ENCODE peak calls at places on chromosomes 12 and 14, in ten cellular contexts. D is RCC 7860, F is dorsolateral prefrontal cortex, Y is NCI-H345, C is Calu3, M is transverse colon, V is fibroblast of lung, X is choroid plexus epithelial cell, W is BE2C, H is ELR. O is an unnamed sample.

GRCh38 chr12:95591731-95592130 is 40.5 kb upstream of the USP44 start:
- DNase-seq in D (no peak), V (no peak), H (peak), W (no peak), C (no peak), Y (no peak), X (peak), M (no peak), F (no peak), O (no peak)

GRCh38 chr12:81468206-81468605 is 290.9 kb downstream of the PPFIA2 start:
- DNase-seq in D (no peak), X (peak), M (no peak), V (peak), Y (no peak), F (no peak), C (no peak), W (no peak), H (peak), O (no peak)

GRCh38 chr12:113930249-113930648 is 35.9 kb downstream of the RBM19 start:
- DNase-seq in Y (no peak), M (no peak), V (no peak), H (no peak), D (no peak), X (no peak), F (no peak), W (no peak), C (no peak), O (no peak)

GRCh38 chr12:32568241-32568640 is 110.9 kb upstream of the DNM1L start:
- DNase-seq in C (no peak), F (no peak), Y (no peak), W (no peak), X (peak), H (peak), D (no peak), M (no peak), V (peak), O (no peak)

GRCh38 chr14:54893151-54893760 is 9.4 kb downstream of the GCH1 start:
- DNase-seq in C (peak), V (peak), M (no peak), Y (peak), W (peak), F (no peak), H (peak), D (peak), X (peak), O (peak)

GRCh38 chr14:91796622-91797347 is 64.9 kb upstream of the CATSPERB start:
- DNase-seq in X (peak), D (no peak), F (no peak), C (no peak), V (peak), M (no peak), W (no peak), H (no peak), Y (no peak), O (no peak)

GRCh38 chr12:81401241-81401640 is 323.4 kb downstream of the ACSS3 start:
- DNase-seq in H (no peak), V (no peak), M (no peak), C (no peak), D (no peak), X (no peak), Y (no peak), F (no peak), W (no peak), O (no peak)

GRCh38 chr12:123607756-123608155 is 5.9 kb downstream of the DDX55 start:
- DNase-seq in F (no peak), D (no peak), X (no peak), Y (no peak), V (no peak), W (no peak), M (no peak), H (no peak), C (no peak), O (no peak)

GRCh38 chr14:64549805-64550538 is at the start of gene PPP1R36:
- DNase-seq in W (peak), C (peak), D (no peak), V (peak), M (peak), F (no peak), Y (peak), X (no peak), H (peak), O (no peak)

GRCh38 chr12:80195143-80195726 is 95.9 kb downstream of the OTOGL start:
- DNase-seq in W (peak), D (peak), F (no peak), X (peak), V (peak), C (peak), M (no peak), H (peak), Y (peak), O (peak)

GRCh38 chr14:95023886-95024285 is 133.4 kb downstream of the DICER1 start:
- DNase-seq in W (no peak), V (no peak), M (no peak), F (no peak), D (no peak), C (no peak), H (peak), X (no peak), Y (no peak), O (no peak)

GRCh38 chr14:99509871-99510555 is 28.8 kb downstream of the CCNK start:
- DNase-seq in Y (no peak), F (no peak), H (no peak), D (no peak), M (no peak), X (no peak), V (no peak), C (no peak), W (no peak), O (no peak)